ENCODE peak calls at places on chromosome 11, in four cellular contexts. I is cardiac fibroblast; E is T-helper 2 cell treated with Interferon-gamma antibody and Interleukin-4, amounts not matched to agents 5 μg/mL and 100 μg/mL, for 36 hours; X is posterior cingulate gyrus. A is an unnamed sample.
A peak's percentile ranks its signal among the peaks of the same experiment; 100 is the strongest.

GRCh38 chr11:62186195-62186594 is 3.8 kb upstream of the SCGB1D1 start:
- DNase-seq in I (no peak), E (no peak), X (no peak), A (no peak)

GRCh38 chr11:25992254-25992653 is 339.7 kb upstream of the ANO3 start:
- DNase-seq in I (peak; percentile 57), E (no peak), X (no peak), A (no peak)

GRCh38 chr11:39651857-39652461 is 1807.5 kb downstream of the LRRC4C start:
- DNase-seq in I (no peak), E (no peak), X (peak; percentile 47), A (no peak)

GRCh38 chr11:12755510-12755909 is 81.3 kb downstream of the TEAD1 start:
- DNase-seq in I (no peak), E (no peak), X (no peak), A (no peak)

GRCh38 chr11:104547996-104548661 is 350.1 kb downstream of the CASP12 start:
- DNase-seq in I (peak; percentile 18), E (no peak), X (no peak), A (no peak)

GRCh38 chr11:19723572-19724342 is 11.1 kb downstream of the NAV2 start:
- DNase-seq in I (peak; percentile 40), E (peak; percentile 51), X (no peak), A (peak; percentile 30)

GRCh38 chr11:20247540-20248138 is 87.4 kb upstream of the DBX1 start:
- DNase-seq in I (no peak), E (no peak), X (no peak), A (no peak)

GRCh38 chr11:367956-368413 is 1.3 kb upstream of the B4GALNT4 start:
- DNase-seq in I (peak; percentile 6), E (no peak), X (no peak), A (no peak)

GRCh38 chr11:36890280-36890679 is 292.2 kb upstream of the RAG2 start:
- DNase-seq in I (no peak), E (no peak), X (no peak), A (no peak)

GRCh38 chr11:76802151-76802550 is 19.0 kb downstream of the TSKU start:
- DNase-seq in I (no peak), E (no peak), X (no peak), A (no peak)

GRCh38 chr11:104581246-104581980 is 316.8 kb downstream of the CASP12 start:
- DNase-seq in I (no peak), E (no peak), X (no peak), A (no peak)

GRCh38 chr11:89491141-89491690 is at the start of gene NOX4:
- DNase-seq in I (peak; percentile 61), E (no peak), X (peak; percentile 84), A (peak; percentile 10)

GRCh38 chr11:11731311-11732083 is 109.7 kb upstream of the GALNT18 start:
- DNase-seq in I (peak; percentile 1), E (no peak), X (peak; percentile 73), A (no peak)

GRCh38 chr11:78211565-78211964 is 22.8 kb downstream of the USP35 start:
- DNase-seq in I (no peak), E (no peak), X (no peak), A (no peak)

GRCh38 chr11:86676533-86677154 is 4.2 kb upstream of the ME3 start:
- DNase-seq in I (no peak), E (no peak), X (no peak), A (no peak)

GRCh38 chr11:17383466-17383865 is 5.0 kb downstream of the KCNJ11 start:
- DNase-seq in I (no peak), E (no peak), X (no peak), A (no peak)

GRCh38 chr11:80593981-80594380 is 1153.2 kb upstream of the TENM4 start:
- DNase-seq in I (peak; percentile 82), E (no peak), X (no peak), A (peak; percentile 37)

GRCh38 chr11:74905326-74905725 is 43.6 kb downstream of the XRRA1 start:
- DNase-seq in I (peak; percentile 40), E (no peak), X (no peak), A (no peak)

GRCh38 chr11:61569701-61570100 is 11.2 kb downstream of the SYT7 start:
- DNase-seq in I (no peak), E (no peak), X (no peak), A (no peak)

GRCh38 chr11:134476435-134477021 is 64.5 kb upstream of the B3GAT1 start:
- DNase-seq in I (no peak), E (no peak), X (no peak), A (no peak)

GRCh38 chr11:108807262-108807661 is 142.4 kb downstream of the DDX10 start:
- DNase-seq in I (no peak), E (no peak), X (no peak), A (no peak)

GRCh38 chr11:113176971-113177370 is 137.4 kb upstream of the TTC12 start:
- DNase-seq in I (peak; percentile 72), E (no peak), X (no peak), A (no peak)

GRCh38 chr11:95239871-95240648 is 9.1 kb upstream of the SESN3 start:
- DNase-seq in I (no peak), E (no peak), X (no peak), A (no peak)

GRCh38 chr11:66119348-66120133 is 49.5 kb downstream of the PACS1 start:
- DNase-seq in I (peak; percentile 91), E (no peak), X (no peak), A (no peak)

GRCh38 chr11:109423114-109423859 is 1.3 kb downstream of the C11orf87 start:
- DNase-seq in I (peak; percentile 18), E (no peak), X (peak; percentile 84), A (peak; percentile 30)

GRCh38 chr11:118980191-118980881 is 8.8 kb downstream of the FOXR1 start:
- DNase-seq in I (peak; percentile 13), E (no peak), X (no peak), A (no peak)

GRCh38 chr11:76620471-76620870 is 50.1 kb downstream of the LRRC32 start:
- DNase-seq in I (peak; percentile 93), E (no peak), X (no peak), A (no peak)

GRCh38 chr11:84899740-84900139 is 727.4 kb downstream of the DLG2 start:
- DNase-seq in I (no peak), E (no peak), X (no peak), A (no peak)

A was measured in occipital lobe.